ENCODE peak calls at places on chromosomes 12 and 14, in five cellular contexts. One of them, this sample, is unnamed.

GRCh38 chr12:2575245-2575644 is 219.5 kb upstream of the FKBP4 start:
- DNase-seq in A549: no peak
- DNase-seq in A673: no peak
- DNase-seq in tibial nerve: no peak
- DNase-seq in mammary epithelial cell: no peak
- DNase-seq in this sample: no peak

GRCh38 chr14:103125098-103126070 is 2.1 kb downstream of the TNFAIP2 start:
- DNase-seq in A549: no peak
- DNase-seq in A673: no peak
- DNase-seq in tibial nerve: no peak
- DNase-seq in mammary epithelial cell: no peak
- DNase-seq in this sample: peak; percentile 40

GRCh38 chr12:76595056-76595455 is 35.5 kb upstream of the OSBPL8 start:
- DNase-seq in A549: no peak
- DNase-seq in A673: no peak
- DNase-seq in tibial nerve: no peak
- DNase-seq in mammary epithelial cell: no peak
- DNase-seq in this sample: no peak

GRCh38 chr14:55454264-55455151 is 14.1 kb upstream of the TBPL2 start:
- DNase-seq in A549: no peak
- DNase-seq in A673: peak; percentile 98
- DNase-seq in tibial nerve: no peak
- DNase-seq in mammary epithelial cell: peak; percentile 71
- DNase-seq in this sample: no peak

GRCh38 chr14:100989924-100990323 is 86.4 kb upstream of the RTL1 start:
- DNase-seq in A549: no peak
- DNase-seq in A673: no peak
- DNase-seq in tibial nerve: no peak
- DNase-seq in mammary epithelial cell: peak; percentile 41
- DNase-seq in this sample: no peak

GRCh38 chr12:113676117-113676516 is 204.4 kb upstream of the LHX5 start:
- DNase-seq in A549: no peak
- DNase-seq in A673: no peak
- DNase-seq in tibial nerve: no peak
- DNase-seq in mammary epithelial cell: no peak
- DNase-seq in this sample: no peak

GRCh38 chr12:67352682-67353081 is 83.5 kb downstream of the CAND1 start:
- DNase-seq in A549: no peak
- DNase-seq in A673: no peak
- DNase-seq in tibial nerve: no peak
- DNase-seq in mammary epithelial cell: peak; percentile 33
- DNase-seq in this sample: no peak

GRCh38 chr12:98409543-98409942 is 105.8 kb upstream of the TMPO start:
- DNase-seq in A549: no peak
- DNase-seq in A673: no peak
- DNase-seq in tibial nerve: no peak
- DNase-seq in mammary epithelial cell: no peak
- DNase-seq in this sample: no peak

GRCh38 chr12:3123729-3124128 is 46.5 kb downstream of the TSPAN9 start:
- DNase-seq in A549: no peak
- DNase-seq in A673: no peak
- DNase-seq in tibial nerve: no peak
- DNase-seq in mammary epithelial cell: peak; percentile 39
- DNase-seq in this sample: no peak

DNA sequence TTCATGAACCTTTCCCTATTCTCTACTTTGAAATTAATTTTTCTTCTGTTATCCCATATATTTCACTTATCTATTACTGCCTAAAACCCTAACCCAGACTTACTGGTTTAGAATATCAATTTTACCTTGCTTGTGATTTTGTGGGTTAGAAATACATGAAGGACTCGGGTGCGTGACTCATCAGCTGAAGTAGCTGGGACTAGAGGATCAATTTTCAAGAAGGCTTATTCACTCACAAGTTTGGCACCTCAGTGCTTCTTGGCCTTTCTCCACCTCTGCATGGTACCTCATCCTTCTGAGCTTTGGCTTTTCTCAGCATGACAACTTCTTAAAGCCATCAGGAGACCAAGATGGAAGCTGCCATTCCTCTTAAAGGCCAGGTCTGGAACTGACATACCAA is 57.8 kb downstream of the TMEM117 start:
- DNase-seq in A549: no peak
- DNase-seq in A673: no peak
- DNase-seq in tibial nerve: no peak
- DNase-seq in mammary epithelial cell: peak; percentile 57
- DNase-seq in this sample: no peak
- H3K4me1 ChIP-seq in A549: no peaks in the 10 kb centered on the region
- H3K4me1 ChIP-seq in A673: no peaks in the 10 kb centered on the region
- H3K4me1 ChIP-seq in tibial nerve: no peaks in the 10 kb centered on the region
- H3K4me1 ChIP-seq in mammary epithelial cell: peaks cover 7% of the 10 kb centered on the region
- H3K4me1 ChIP-seq in this sample: no peaks in the 10 kb centered on the region

GRCh38 chr12:124633269-124633953 is 66.0 kb upstream of the NCOR2 start:
- DNase-seq in A549: peak; percentile 38
- DNase-seq in A673: peak; percentile 24
- DNase-seq in tibial nerve: no peak
- DNase-seq in mammary epithelial cell: peak; percentile 70
- DNase-seq in this sample: no peak
- H3K27ac ChIP-seq in A549: peak overlapping the region; percentile 82
- H3K27ac ChIP-seq in A673: no peak overlapping the region
- H3K27ac ChIP-seq in tibial nerve: no peak overlapping the region
- H3K27ac ChIP-seq in mammary epithelial cell: peak overlapping the region; percentile 90
- H3K27ac ChIP-seq in this sample: no peak overlapping the region

DNA sequence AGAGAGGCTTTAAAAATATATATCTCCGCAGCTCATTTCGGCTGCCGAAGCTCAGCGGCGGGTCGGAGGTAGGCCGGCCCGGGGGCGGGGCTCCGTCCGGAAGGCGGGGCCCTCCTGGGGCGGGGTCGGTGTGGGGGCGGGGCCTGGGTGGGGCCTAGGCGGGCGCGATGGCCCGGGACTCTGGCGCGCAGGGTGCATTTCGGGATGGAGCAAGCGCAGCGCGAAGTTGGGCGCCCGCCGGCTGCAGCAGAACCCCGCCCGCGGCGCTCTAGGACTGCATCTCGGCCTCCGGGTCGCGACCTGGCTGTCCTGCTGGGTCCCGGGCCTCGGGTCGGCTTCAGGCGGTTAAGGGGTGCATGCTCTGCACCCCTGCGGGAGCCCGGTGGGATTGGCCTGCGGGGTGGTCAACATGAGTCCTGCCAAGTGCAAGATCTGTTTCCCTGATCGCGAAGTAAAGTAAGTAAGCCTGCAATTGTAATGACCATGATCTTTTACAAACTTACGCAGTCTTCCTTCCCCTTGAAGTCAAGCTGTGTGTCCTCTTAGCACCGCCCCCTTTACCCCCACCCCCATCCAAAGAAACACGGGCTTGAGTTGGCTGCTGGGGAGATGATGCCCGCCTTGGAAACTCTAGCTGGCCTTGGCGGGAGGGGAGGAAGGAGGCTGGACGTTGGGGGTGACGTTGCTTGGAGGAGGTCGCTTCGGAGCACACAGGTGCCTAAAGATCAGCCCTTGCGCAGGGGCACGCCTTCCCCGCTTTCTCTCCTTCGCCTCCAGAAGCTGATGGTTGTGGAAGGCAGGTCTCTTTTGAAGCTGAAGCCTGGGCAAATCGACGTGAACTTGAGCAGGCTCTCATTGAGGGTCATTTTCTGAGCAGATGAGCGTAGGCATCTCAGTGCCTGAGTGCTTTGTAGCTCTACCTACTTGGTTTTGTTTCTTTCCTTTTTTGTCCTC is 38.4 kb downstream of the ACACB start:
- DNase-seq in A549: peak; percentile 98
- DNase-seq in A673: peak; percentile 74
- DNase-seq in tibial nerve: peak; percentile 74
- DNase-seq in mammary epithelial cell: peak; percentile 76
- DNase-seq in this sample: peak; percentile 86
- H3K4me1 ChIP-seq in A549: peaks cover 6% of the 10 kb centered on the region
- H3K4me1 ChIP-seq in A673: peaks cover 5% of the 10 kb centered on the region
- H3K4me1 ChIP-seq in tibial nerve: peaks cover 53% of the 10 kb centered on the region
- H3K4me1 ChIP-seq in mammary epithelial cell: peaks cover 13% of the 10 kb centered on the region
- H3K4me1 ChIP-seq in this sample: no peaks in the 10 kb centered on the region

GRCh38 chr14:68677476-68677875 is 115.4 kb downstream of the ZFP36L1 start:
- DNase-seq in A549: no peak
- DNase-seq in A673: no peak
- DNase-seq in tibial nerve: no peak
- DNase-seq in mammary epithelial cell: peak; percentile 85
- DNase-seq in this sample: no peak
- H3K27ac ChIP-seq in A549: no peak overlapping the region
- H3K27ac ChIP-seq in A673: no peak overlapping the region
- H3K27ac ChIP-seq in tibial nerve: no peak overlapping the region
- H3K27ac ChIP-seq in mammary epithelial cell: peak overlapping the region; percentile 87
- H3K27ac ChIP-seq in this sample: no peak overlapping the region

GRCh38 chr14:104967144-104967413 is 11.1 kb downstream of the AHNAK2 start:
- DNase-seq in A549: no peak
- DNase-seq in A673: no peak
- DNase-seq in tibial nerve: no peak
- DNase-seq in mammary epithelial cell: no peak
- DNase-seq in this sample: no peak
- H3K4me1 ChIP-seq in A549: peaks cover 52% of the 10 kb centered on the region
- H3K4me1 ChIP-seq in A673: peaks cover 12% of the 10 kb centered on the region
- H3K4me1 ChIP-seq in tibial nerve: peaks cover 54% of the 10 kb centered on the region
- H3K4me1 ChIP-seq in mammary epithelial cell: peaks cover 59% of the 10 kb centered on the region
- H3K4me1 ChIP-seq in this sample: peaks cover 51% of the 10 kb centered on the region

GRCh38 chr14:92475037-92475436 is 38.5 kb upstream of the RIN3 start:
- DNase-seq in A549: no peak
- DNase-seq in A673: no peak
- DNase-seq in tibial nerve: no peak
- DNase-seq in mammary epithelial cell: no peak
- DNase-seq in this sample: no peak

GRCh38 chr14:92473947-92474535 is 39.5 kb upstream of the RIN3 start:
- DNase-seq in A549: no peak
- DNase-seq in A673: no peak
- DNase-seq in tibial nerve: no peak
- DNase-seq in mammary epithelial cell: no peak
- DNase-seq in this sample: no peak

GRCh38 chr14:92471919-92472318 is 41.7 kb upstream of the RIN3 start:
- DNase-seq in A549: peak; percentile 89
- DNase-seq in A673: no peak
- DNase-seq in tibial nerve: no peak
- DNase-seq in mammary epithelial cell: peak; percentile 76
- DNase-seq in this sample: no peak

GRCh38 chr14:92473261-92473946 is 40.2 kb upstream of the RIN3 start:
- DNase-seq in A549: peak; percentile 38
- DNase-seq in A673: no peak
- DNase-seq in tibial nerve: peak; percentile 74
- DNase-seq in mammary epithelial cell: no peak
- DNase-seq in this sample: no peak

DNA sequence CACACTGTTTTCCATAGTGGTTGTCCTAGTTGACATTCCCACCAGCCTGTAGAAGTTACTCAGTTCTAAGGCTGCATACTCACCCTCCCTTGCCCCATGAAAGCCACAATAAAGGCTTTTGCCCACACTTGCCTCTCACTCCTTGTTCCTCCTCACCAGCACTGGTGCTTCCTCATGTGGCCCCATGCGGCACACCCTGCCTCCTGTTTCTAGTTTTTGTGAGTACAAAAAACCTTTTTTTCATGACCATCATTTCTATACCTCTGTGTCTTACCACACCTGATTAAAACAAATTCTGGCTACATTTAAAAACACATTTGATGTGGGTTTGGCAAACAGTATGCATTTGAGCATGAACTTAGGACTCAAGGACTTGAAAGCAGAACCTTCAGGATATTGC is 40.7 kb upstream of the RIN3 start:
- DNase-seq in A549: no peak
- DNase-seq in A673: no peak
- DNase-seq in tibial nerve: no peak
- DNase-seq in mammary epithelial cell: peak; percentile 53
- DNase-seq in this sample: no peak
- H3K27ac ChIP-seq in A549: peak overlapping the region; percentile 75
- H3K27ac ChIP-seq in A673: no peak overlapping the region
- H3K27ac ChIP-seq in tibial nerve: no peak overlapping the region
- H3K27ac ChIP-seq in mammary epithelial cell: no peak overlapping the region
- H3K27ac ChIP-seq in this sample: peak overlapping the region; percentile 70

GRCh38 chr14:93005135-93005813 is 82.3 kb downstream of the CHGA start:
- DNase-seq in A549: no peak
- DNase-seq in A673: no peak
- DNase-seq in tibial nerve: no peak
- DNase-seq in mammary epithelial cell: no peak
- DNase-seq in this sample: no peak

GRCh38 chr14:93008381-93008780 is 85.4 kb downstream of the CHGA start:
- DNase-seq in A549: no peak
- DNase-seq in A673: no peak
- DNase-seq in tibial nerve: no peak
- DNase-seq in mammary epithelial cell: no peak
- DNase-seq in this sample: peak; percentile 80

GRCh38 chr14:93007225-93007997 is 84.5 kb downstream of the CHGA start:
- DNase-seq in A549: peak; percentile 28
- DNase-seq in A673: no peak
- DNase-seq in tibial nerve: no peak
- DNase-seq in mammary epithelial cell: peak; percentile 59
- DNase-seq in this sample: peak; percentile 56

GRCh38 chr14:93005838-93006237 is 82.9 kb downstream of the CHGA start:
- DNase-seq in A549: no peak
- DNase-seq in A673: no peak
- DNase-seq in tibial nerve: no peak
- DNase-seq in mammary epithelial cell: no peak
- DNase-seq in this sample: no peak

GRCh38 chr14:93006484-93007128 is 83.7 kb downstream of the CHGA start:
- DNase-seq in A549: no peak
- DNase-seq in A673: peak; percentile 7
- DNase-seq in tibial nerve: no peak
- DNase-seq in mammary epithelial cell: no peak
- DNase-seq in this sample: no peak
- H3K4me1 ChIP-seq in A549: peaks cover 30% of the 10 kb centered on the region
- H3K4me1 ChIP-seq in A673: peaks cover 7% of the 10 kb centered on the region
- H3K4me1 ChIP-seq in tibial nerve: peaks cover 91% of the 10 kb centered on the region
- H3K4me1 ChIP-seq in mammary epithelial cell: peaks cover 34% of the 10 kb centered on the region
- H3K4me1 ChIP-seq in this sample: peaks cover 34% of the 10 kb centered on the region

DNA sequence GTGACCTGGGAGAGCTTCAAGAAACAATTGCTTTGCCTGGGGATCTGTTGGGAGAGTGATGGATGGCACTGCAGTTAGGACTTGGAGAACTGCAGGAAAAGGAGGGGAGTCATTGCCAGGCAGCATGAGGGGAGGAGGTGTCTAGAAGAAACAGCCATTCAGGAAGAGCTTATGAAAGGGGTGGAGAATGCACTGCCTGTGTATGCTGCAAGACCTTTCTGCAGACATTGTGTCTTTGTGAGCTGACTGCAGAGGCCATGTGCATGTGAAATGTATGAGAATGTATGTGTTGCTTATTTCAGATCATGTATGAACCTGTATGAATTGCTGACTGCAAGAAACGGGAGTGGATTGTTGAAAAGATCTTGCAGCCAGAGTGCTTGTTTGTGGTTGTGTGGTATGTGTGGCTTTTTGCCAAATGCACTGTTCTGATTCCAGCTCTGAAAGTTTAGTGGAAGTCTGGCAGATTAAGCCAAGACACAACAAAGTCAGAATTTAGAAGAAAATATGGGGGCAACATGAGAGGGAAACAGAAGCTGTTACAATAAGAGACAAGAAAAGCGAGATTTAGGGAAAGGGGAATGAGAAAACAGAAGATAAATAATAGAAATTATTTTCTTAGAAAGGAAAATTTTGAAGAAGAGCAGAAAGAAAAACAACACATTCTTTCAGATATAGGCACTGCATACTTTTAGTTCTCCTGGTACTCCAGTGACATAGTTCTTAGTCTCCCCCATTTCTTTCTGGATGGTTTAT is 9.8 kb upstream of the RIMKLB start:
- DNase-seq in A549: peak; percentile 36
- DNase-seq in A673: peak; percentile 81
- DNase-seq in tibial nerve: no peak
- DNase-seq in mammary epithelial cell: peak; percentile 79
- DNase-seq in this sample: peak; percentile 61
- H3K27ac ChIP-seq in A549: peak overlapping the region; percentile 5
- H3K27ac ChIP-seq in A673: peak overlapping the region; percentile 29
- H3K27ac ChIP-seq in tibial nerve: peak overlapping the region; percentile 67
- H3K27ac ChIP-seq in mammary epithelial cell: no peak overlapping the region
- H3K27ac ChIP-seq in this sample: peak overlapping the region; percentile 15

This sample was measured in left lung.